ENCODE peak calls at places on chromosomes 2 and 18, in eight cellular contexts. One of them, this sample, is unnamed.

GRCh38 chr18:13101659-13101992 is 110.5 kb downstream of the CEP192 start:
- DNase-seq in neural crest cell: no peak
- DNase-seq in GM12865: no peak
- DNase-seq in activated T-cell treated with anti-CD3 and anti-CD28 coated beads for 1 hour: no peak
- DNase-seq in activated CD4-positive, alpha-beta T cell treated with anti-CD3 and anti-CD28 coated beads, Interleukin-2, amount 10 ng/mL, durations not matched to agents 24 days and 14 days: no peak
- DNase-seq in upper lobe of right lung: no peak
- DNase-seq in stimulated activated CD8-positive, alpha-beta memory T cell treated with anti-CD3 and anti-CD28 coated beads, Interleukin-15, amount 100 ng/mL, for 4 hours: no peak
- DNase-seq in amygdala: no peak
- DNase-seq in this sample: no peak

GRCh38 chr2:74383254-74383653 is 3.1 kb upstream of the DCTN1 start:
- DNase-seq in neural crest cell: no peak
- DNase-seq in GM12865: no peak
- DNase-seq in activated T-cell treated with anti-CD3 and anti-CD28 coated beads for 1 hour: no peak
- DNase-seq in activated CD4-positive, alpha-beta T cell treated with anti-CD3 and anti-CD28 coated beads, Interleukin-2, amount 10 ng/mL, durations not matched to agents 24 days and 14 days: no peak
- DNase-seq in upper lobe of right lung: no peak
- DNase-seq in stimulated activated CD8-positive, alpha-beta memory T cell treated with anti-CD3 and anti-CD28 coated beads, Interleukin-15, amount 100 ng/mL, for 4 hours: no peak
- DNase-seq in amygdala: no peak
- DNase-seq in this sample: no peak

GRCh38 chr2:72001937-72002690 is 145.5 kb downstream of the CYP26B1 start:
- DNase-seq in neural crest cell: no peak
- DNase-seq in GM12865: no peak
- DNase-seq in activated T-cell treated with anti-CD3 and anti-CD28 coated beads for 1 hour: no peak
- DNase-seq in activated CD4-positive, alpha-beta T cell treated with anti-CD3 and anti-CD28 coated beads, Interleukin-2, amount 10 ng/mL, durations not matched to agents 24 days and 14 days: no peak
- DNase-seq in upper lobe of right lung: no peak
- DNase-seq in stimulated activated CD8-positive, alpha-beta memory T cell treated with anti-CD3 and anti-CD28 coated beads, Interleukin-15, amount 100 ng/mL, for 4 hours: no peak
- DNase-seq in amygdala: no peak
- DNase-seq in this sample: no peak

GRCh38 chr2:170523506-170523905 is 191.6 kb upstream of the SP5 start:
- DNase-seq in neural crest cell: no peak
- DNase-seq in GM12865: no peak
- DNase-seq in activated T-cell treated with anti-CD3 and anti-CD28 coated beads for 1 hour: no peak
- DNase-seq in activated CD4-positive, alpha-beta T cell treated with anti-CD3 and anti-CD28 coated beads, Interleukin-2, amount 10 ng/mL, durations not matched to agents 24 days and 14 days: no peak
- DNase-seq in upper lobe of right lung: no peak
- DNase-seq in stimulated activated CD8-positive, alpha-beta memory T cell treated with anti-CD3 and anti-CD28 coated beads, Interleukin-15, amount 100 ng/mL, for 4 hours: no peak
- DNase-seq in amygdala: no peak
- DNase-seq in this sample: no peak

GRCh38 chr2:160429248-160430000 is 64.2 kb downstream of the RBMS1 start:
- DNase-seq in neural crest cell: no peak
- DNase-seq in GM12865: peak
- DNase-seq in activated T-cell treated with anti-CD3 and anti-CD28 coated beads for 1 hour: no peak
- DNase-seq in activated CD4-positive, alpha-beta T cell treated with anti-CD3 and anti-CD28 coated beads, Interleukin-2, amount 10 ng/mL, durations not matched to agents 24 days and 14 days: no peak
- DNase-seq in upper lobe of right lung: no peak
- DNase-seq in stimulated activated CD8-positive, alpha-beta memory T cell treated with anti-CD3 and anti-CD28 coated beads, Interleukin-15, amount 100 ng/mL, for 4 hours: no peak
- DNase-seq in amygdala: no peak
- DNase-seq in this sample: no peak

GRCh38 chr2:216694826-216695217 is 527 bp downstream of the IGFBP5 start:
- DNase-seq in neural crest cell: no peak
- DNase-seq in GM12865: no peak
- DNase-seq in activated T-cell treated with anti-CD3 and anti-CD28 coated beads for 1 hour: no peak
- DNase-seq in activated CD4-positive, alpha-beta T cell treated with anti-CD3 and anti-CD28 coated beads, Interleukin-2, amount 10 ng/mL, durations not matched to agents 24 days and 14 days: no peak
- DNase-seq in upper lobe of right lung: no peak
- DNase-seq in stimulated activated CD8-positive, alpha-beta memory T cell treated with anti-CD3 and anti-CD28 coated beads, Interleukin-15, amount 100 ng/mL, for 4 hours: no peak
- DNase-seq in amygdala: no peak
- DNase-seq in this sample: no peak

GRCh38 chr2:215904101-215904500 is 109.2 kb downstream of the MREG start:
- DNase-seq in neural crest cell: no peak
- DNase-seq in GM12865: no peak
- DNase-seq in activated T-cell treated with anti-CD3 and anti-CD28 coated beads for 1 hour: no peak
- DNase-seq in activated CD4-positive, alpha-beta T cell treated with anti-CD3 and anti-CD28 coated beads, Interleukin-2, amount 10 ng/mL, durations not matched to agents 24 days and 14 days: no peak
- DNase-seq in upper lobe of right lung: no peak
- DNase-seq in stimulated activated CD8-positive, alpha-beta memory T cell treated with anti-CD3 and anti-CD28 coated beads, Interleukin-15, amount 100 ng/mL, for 4 hours: no peak
- DNase-seq in amygdala: no peak
- DNase-seq in this sample: no peak

GRCh38 chr2:233831861-233832260 is 22.5 kb downstream of the HJURP start:
- DNase-seq in neural crest cell: no peak
- DNase-seq in GM12865: no peak
- DNase-seq in activated T-cell treated with anti-CD3 and anti-CD28 coated beads for 1 hour: no peak
- DNase-seq in activated CD4-positive, alpha-beta T cell treated with anti-CD3 and anti-CD28 coated beads, Interleukin-2, amount 10 ng/mL, durations not matched to agents 24 days and 14 days: no peak
- DNase-seq in upper lobe of right lung: peak
- DNase-seq in stimulated activated CD8-positive, alpha-beta memory T cell treated with anti-CD3 and anti-CD28 coated beads, Interleukin-15, amount 100 ng/mL, for 4 hours: no peak
- DNase-seq in amygdala: no peak
- DNase-seq in this sample: no peak

GRCh38 chr18:69490813-69491212 is 90.1 kb downstream of the DOK6 start:
- DNase-seq in neural crest cell: no peak
- DNase-seq in GM12865: no peak
- DNase-seq in activated T-cell treated with anti-CD3 and anti-CD28 coated beads for 1 hour: no peak
- DNase-seq in activated CD4-positive, alpha-beta T cell treated with anti-CD3 and anti-CD28 coated beads, Interleukin-2, amount 10 ng/mL, durations not matched to agents 24 days and 14 days: no peak
- DNase-seq in upper lobe of right lung: no peak
- DNase-seq in stimulated activated CD8-positive, alpha-beta memory T cell treated with anti-CD3 and anti-CD28 coated beads, Interleukin-15, amount 100 ng/mL, for 4 hours: no peak
- DNase-seq in amygdala: no peak
- DNase-seq in this sample: no peak

GRCh38 chr2:39118786-39119499 is 1.9 kb downstream of the SOS1 start:
- DNase-seq in neural crest cell: no peak
- DNase-seq in GM12865: peak
- DNase-seq in activated T-cell treated with anti-CD3 and anti-CD28 coated beads for 1 hour: no peak
- DNase-seq in activated CD4-positive, alpha-beta T cell treated with anti-CD3 and anti-CD28 coated beads, Interleukin-2, amount 10 ng/mL, durations not matched to agents 24 days and 14 days: no peak
- DNase-seq in upper lobe of right lung: no peak
- DNase-seq in stimulated activated CD8-positive, alpha-beta memory T cell treated with anti-CD3 and anti-CD28 coated beads, Interleukin-15, amount 100 ng/mL, for 4 hours: no peak
- DNase-seq in amygdala: no peak
- DNase-seq in this sample: peak

This sample was measured in D341Med.